ENCODE peak calls at places on chromosomes 7 and 10, in four cellular contexts. N is GM12878, P is HCT116, M is K562. R is an unnamed sample.

GRCh38 chr7:70553364-70553763 is 578.6 kb upstream of the GALNT17 start:
- DNase-seq in N (no peak), P (no peak), M (no peak), R (no peak)

GRCh38 chr7:41881313-41882130 is 178.6 kb upstream of the INHBA start:
- DNase-seq in N (peak), P (no peak), M (no peak), R (no peak)

GRCh38 chr7:6590645-6591110 is 857 bp downstream of the INTS15 start:
- DNase-seq in N (no peak), P (no peak), M (no peak), R (no peak)

GRCh38 chr7:132255898-132256297 is 320.4 kb downstream of the PLXNA4 start:
- DNase-seq in N (no peak), P (no peak), M (no peak), R (no peak)

GRCh38 chr10:48246501-48246900 is 28.0 kb downstream of the FRMPD2 start:
- DNase-seq in N (no peak), P (no peak), M (no peak), R (no peak)

GRCh38 chr7:121211253-121211652 is 117.5 kb upstream of the WNT16 start:
- DNase-seq in N (no peak), P (no peak), M (no peak), R (no peak)

GRCh38 chr7:39613577-39613976 is 9.8 kb upstream of the RALA start:
- DNase-seq in N (no peak), P (no peak), M (no peak), R (no peak)

GRCh38 chr10:22259280-22259679 is 41.5 kb upstream of the EBLN1 start:
- DNase-seq in N (no peak), P (no peak), M (no peak), R (no peak)

GRCh38 chr7:41887446-41887845 is 184.6 kb upstream of the INHBA start:
- DNase-seq in N (no peak), P (no peak), M (no peak), R (no peak)

GRCh38 chr10:61354538-61354937 is 98.6 kb downstream of the TMEM26 start:
- DNase-seq in N (no peak), P (no peak), M (no peak), R (no peak)

GRCh38 chr7:14551326-14551725 is 351.2 kb downstream of the DGKB start:
- DNase-seq in N (no peak), P (no peak), M (no peak), R (no peak)

GRCh38 chr7:80499350-80499955 is 12.4 kb downstream of the GNAT3 start:
- DNase-seq in N (no peak), P (peak), M (no peak), R (peak)

GRCh38 chr7:127650842-127651555 is 995 bp upstream of the SND1 start:
- DNase-seq in N (no peak), P (no peak), M (no peak), R (no peak)

GRCh38 chr7:135845415-135846075 is 96.9 kb upstream of the FAM180A start:
- DNase-seq in N (no peak), P (no peak), M (no peak), R (no peak)

GRCh38 chr10:119634219-119634544 is 17.0 kb upstream of the BAG3 start:
- DNase-seq in N (no peak), P (no peak), M (no peak), R (no peak)

GRCh38 chr7:52100-52499 is 140.3 kb upstream of the FAM20C start:
- DNase-seq in N (no peak), P (no peak), M (no peak), R (no peak)

GRCh38 chr7:143355450-143356385 is 6.8 kb downstream of the FAM131B start:
- DNase-seq in N (no peak), P (no peak), M (no peak), R (no peak)

GRCh38 chr7:71264005-71264404 is 132.1 kb downstream of the GALNT17 start:
- DNase-seq in N (no peak), P (no peak), M (no peak), R (no peak)

GRCh38 chr7:73717025-73717807 is 2.3 kb downstream of the STX1A start:
- DNase-seq in N (no peak), P (no peak), M (no peak), R (no peak)

GRCh38 chr10:28853195-28853594 is 175.9 kb downstream of the BAMBI start:
- DNase-seq in N (no peak), P (no peak), M (no peak), R (no peak)

GRCh38 chr7:422191-422885 is 97.3 kb downstream of the PDGFA start:
- DNase-seq in N (no peak), P (no peak), M (no peak), R (no peak)

GRCh38 chr7:49187543-49188268 is 263.4 kb downstream of the CDC14C start:
- DNase-seq in N (no peak), P (no peak), M (no peak), R (no peak)

GRCh38 chr7:112665709-112666108 is 124.5 kb downstream of the TMEM168 start:
- DNase-seq in N (no peak), P (no peak), M (no peak), R (no peak)

GRCh38 chr10:48655426-48656240 is 29.0 kb upstream of the WDFY4 start:
- DNase-seq in N (no peak), P (no peak), M (peak), R (no peak)

GRCh38 chr10:48465860-48466521 is 138.9 kb downstream of the ARHGAP22 start:
- DNase-seq in N (no peak), P (no peak), M (no peak), R (no peak)

GRCh38 chr7:134785842-134786241 is 6.4 kb downstream of the CALD1 start:
- DNase-seq in N (no peak), P (no peak), M (no peak), R (no peak)

GRCh38 chr7:150311711-150312110 is 11.4 kb upstream of the LRRC61 start:
- DNase-seq in N (no peak), P (no peak), M (no peak), R (no peak)

GRCh38 chr7:157204134-157204533 is 65.4 kb downstream of the UBE3C start:
- DNase-seq in N (no peak), P (no peak), M (no peak), R (no peak)

GRCh38 chr7:157392256-157393037 is 55.6 kb downstream of the DNAJB6 start:
- DNase-seq in N (no peak), P (no peak), M (no peak), R (no peak)

GRCh38 chr7:57414415-57414814 is 35.6 kb upstream of the ZNF716 start:
- DNase-seq in N (no peak), P (no peak), M (no peak), R (no peak)

GRCh38 chr10:88471909-88472308 is 111.2 kb downstream of the RNLS start:
- DNase-seq in N (no peak), P (no peak), M (no peak), R (no peak)

GRCh38 chr10:27536437-27536836 is 32.3 kb downstream of the RAB18 start:
- DNase-seq in N (no peak), P (no peak), M (no peak), R (no peak)
- TF ChIP-seq EGR1 in N (no peak), P (no peak), M (no peak), R (no peak)

GRCh38 chr7:2144926-2145325 is 87.8 kb downstream of the MAD1L1 start:
- DNase-seq in N (no peak), P (no peak), M (no peak), R (no peak)
- TF ChIP-seq EGR1 in N (no peak), P (no peak), M (no peak), R (no peak)

DNA sequence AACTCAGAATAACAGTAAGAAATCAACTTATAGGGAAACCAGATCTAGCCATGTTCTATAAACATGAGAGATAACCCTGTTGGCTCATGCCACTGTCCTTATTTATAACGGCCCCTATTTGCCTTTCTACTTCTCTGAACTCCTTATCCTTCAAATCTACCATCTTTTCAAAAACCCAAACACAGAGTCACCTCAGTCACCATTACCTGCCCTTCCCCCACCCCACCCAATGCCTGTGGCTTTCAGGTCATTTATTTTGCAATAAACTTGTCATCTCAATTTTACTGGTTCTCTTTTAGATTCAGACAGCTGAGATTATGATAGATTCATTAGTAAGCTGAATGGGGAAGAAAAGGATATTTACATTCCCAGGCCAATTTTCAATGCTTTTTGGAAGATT is 53.6 kb downstream of the KMT2C start:
- DNase-seq in N (no peak), P (no peak), M (no peak), R (no peak)
- TF ChIP-seq EGR1 in N (no peak), P (no peak), M (no peak), R (no peak)

GRCh38 chr10:1243486-1244182 is 187.4 kb downstream of the WDR37 start:
- DNase-seq in N (no peak), P (no peak), M (peak), R (no peak)

GRCh38 chr10:1244493-1244892 is 188.3 kb downstream of the WDR37 start:
- DNase-seq in N (no peak), P (no peak), M (no peak), R (no peak)

GRCh38 chr10:1241973-1242935 is 186.1 kb downstream of the WDR37 start:
- DNase-seq in N (no peak), P (no peak), M (no peak), R (no peak)

GRCh38 chr10:1241322-1241890 is 185.2 kb downstream of the WDR37 start:
- DNase-seq in N (no peak), P (no peak), M (no peak), R (no peak)

GRCh38 chr10:1242975-1243374 is 186.8 kb downstream of the WDR37 start:
- DNase-seq in N (no peak), P (no peak), M (no peak), R (no peak)
- TF ChIP-seq EGR1 in N (no peak), P (no peak), M (no peak), R (no peak)

GRCh38 chr7:77655361-77655760 is 40.9 kb upstream of the RSBN1L start:
- DNase-seq in N (no peak), P (no peak), M (no peak), R (no peak)

GRCh38 chr7:77655836-77656455 is 40.3 kb upstream of the RSBN1L start:
- DNase-seq in N (no peak), P (no peak), M (no peak), R (no peak)

GRCh38 chr7:77658928-77659327 is 37.3 kb upstream of the RSBN1L start:
- DNase-seq in N (no peak), P (no peak), M (no peak), R (peak)

GRCh38 chr7:77653572-77653971 is 42.7 kb upstream of the RSBN1L start:
- DNase-seq in N (no peak), P (no peak), M (no peak), R (no peak)

DNA sequence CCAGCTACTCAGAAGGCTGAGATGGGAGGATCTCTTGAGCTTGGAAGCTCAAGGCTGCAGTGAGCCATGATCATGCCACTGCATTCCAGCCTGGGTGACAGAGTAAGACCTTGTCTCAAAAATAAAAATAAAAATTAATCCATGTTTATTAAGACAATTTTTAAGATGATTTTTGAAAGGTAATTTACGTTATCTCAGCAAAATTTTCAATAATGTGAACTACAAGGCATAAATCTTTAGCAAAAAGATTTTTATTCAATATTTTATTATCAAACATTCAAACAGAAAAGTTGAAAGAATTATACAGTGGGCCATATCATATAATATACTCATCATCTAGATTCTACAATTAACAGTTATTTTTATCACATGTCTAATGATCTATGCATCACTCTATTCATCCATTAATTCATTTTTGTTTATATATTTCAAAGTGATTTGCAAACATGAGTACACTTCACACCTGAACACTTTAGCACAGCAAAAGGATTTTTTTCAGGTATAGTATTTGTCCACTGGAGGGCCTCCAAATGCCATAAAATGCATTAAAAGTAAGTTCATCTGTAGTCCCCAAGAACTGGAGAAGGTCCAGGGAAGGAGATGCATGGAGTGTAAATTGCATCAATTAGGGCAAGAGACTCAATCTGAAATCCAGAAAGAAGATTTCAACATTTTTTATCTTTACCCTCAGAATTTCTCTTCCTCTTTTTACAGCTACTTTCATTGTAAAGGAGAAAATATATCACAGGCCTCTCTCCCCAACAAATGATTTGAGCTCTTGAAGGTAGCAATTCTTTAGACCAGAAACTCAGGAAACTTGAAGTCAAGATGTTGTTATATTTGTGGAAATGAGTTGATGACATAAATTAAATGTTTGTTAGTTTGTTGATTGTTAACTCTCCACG is 38.6 kb upstream of the RSBN1L start:
- DNase-seq in N (peak), P (peak), M (peak), R (no peak)
- TF ChIP-seq EGR1 in N (no peak), P (no peak), M (no peak), R (no peak)

R was measured in H1.